ENCODE peak calls at places on chromosome 1, in seven cellular contexts. Y, G, A, P, F, Z and E are unnamed samples.

GRCh38 chr1:19616489-19616888 is 27.6 kb upstream of the NBL1 start:
- DNase-seq in F (no peak), G (no peak), A (peak; percentile 48), Y (no peak), Z (no peak), P (no peak), E (no peak)

GRCh38 chr1:6041432-6042062 is 4.1 kb upstream of the KCNAB2 start:
- DNase-seq in F (no peak), P (peak; percentile 76), G (no peak), Z (peak; percentile 39), Y (peak; percentile 25), A (peak; percentile 63), E (no peak)

GRCh38 chr1:8382051-8382505 is 64.2 kb downstream of the SLC45A1 start:
- DNase-seq in G (no peak), A (no peak), P (no peak), F (no peak), Z (no peak), Y (no peak), E (no peak)

GRCh38 chr1:6222644-6223043 is 13.1 kb downstream of the ICMT start:
- DNase-seq in P (no peak), A (peak; percentile 87), Z (peak; percentile 67), F (peak; percentile 85), G (no peak), Y (no peak), E (no peak)

GRCh38 chr1:183827801-183828200 is 22.9 kb downstream of the RGL1 start:
- DNase-seq in F (no peak), P (no peak), G (peak; percentile 37), Z (no peak), Y (no peak), A (no peak), E (no peak)

GRCh38 chr1:110060034-110060661 is 10.3 kb downstream of the ALX3 start:
- DNase-seq in P (no peak), G (no peak), F (no peak), A (peak; percentile 58), Z (peak; percentile 43), Y (peak; percentile 41), E (peak; percentile 57)

GRCh38 chr1:11741919-11742598 is 6.1 kb downstream of the AGTRAP start:
- DNase-seq in Z (no peak), G (no peak), P (no peak), F (no peak), Y (peak; percentile 37), A (no peak), E (no peak)

GRCh38 chr1:236457775-236458174 is 63.7 kb downstream of the EDARADD start:
- DNase-seq in F (no peak), G (no peak), Y (no peak), P (no peak), Z (no peak), A (no peak), E (no peak)

GRCh38 chr1:219575563-219575962 is 37.3 kb downstream of the ZC3H11B start:
- DNase-seq in Y (no peak), A (no peak), F (no peak), P (no peak), Z (no peak), G (no peak), E (no peak)

GRCh38 chr1:235022341-235023196 is 106.1 kb downstream of the TOMM20 start:
- DNase-seq in A (no peak), Y (no peak), Z (no peak), G (no peak), F (no peak), P (no peak), E (no peak)

GRCh38 chr1:151062738-151063371 is 2.7 kb downstream of the MLLT11 start:
- DNase-seq in Y (no peak), F (no peak), Z (no peak), G (no peak), P (no peak), A (peak; percentile 53), E (no peak)

GRCh38 chr1:245285168-245285567 is 130.4 kb downstream of the KIF26B start:
- DNase-seq in P (no peak), G (no peak), Z (no peak), F (no peak), A (peak; percentile 25), Y (no peak), E (no peak)

GRCh38 chr1:9822490-9822889 is 1.3 kb downstream of the CLSTN1 start:
- DNase-seq in G (no peak), F (no peak), P (no peak), Y (no peak), A (no peak), Z (no peak), E (no peak)

GRCh38 chr1:150164769-150165168 is 15.1 kb downstream of the PLEKHO1 start:
- DNase-seq in A (no peak), Z (no peak), Y (no peak), G (no peak), P (no peak), F (no peak), E (no peak)

GRCh38 chr1:59730759-59731478 is 83.8 kb upstream of the HOOK1 start:
- DNase-seq in Y (peak; percentile 81), Z (peak; percentile 85), G (peak; percentile 53), A (peak; percentile 91), P (peak; percentile 70), F (peak; percentile 58), E (peak; percentile 63)

GRCh38 chr1:9755441-9755995 is 68.2 kb downstream of the CLSTN1 start:
- DNase-seq in Z (no peak), F (no peak), Y (no peak), A (no peak), G (no peak), P (no peak), E (no peak)

GRCh38 chr1:6967431-6968079 is 182.3 kb downstream of the CAMTA1 start:
- DNase-seq in G (no peak), Z (no peak), P (no peak), Y (no peak), A (peak; percentile 26), F (no peak), E (no peak)

GRCh38 chr1:156543066-156543465 is 29.3 kb downstream of the IQGAP3 start:
- DNase-seq in A (peak; percentile 32), P (no peak), F (no peak), G (peak; percentile 49), Y (no peak), Z (no peak), E (no peak)

GRCh38 chr1:30684881-30685795 is 38.2 kb downstream of the MATN1 start:
- DNase-seq in Z (no peak), A (peak; percentile 24), Y (peak; percentile 89), P (peak; percentile 21), G (peak; percentile 77), F (no peak), E (peak; percentile 87)

GRCh38 chr1:173255214-173255813 is 48.2 kb upstream of the TNFSF4 start:
- DNase-seq in F (no peak), Y (peak; percentile 17), P (no peak), Z (no peak), A (peak; percentile 90), G (no peak), E (no peak)

DNA sequence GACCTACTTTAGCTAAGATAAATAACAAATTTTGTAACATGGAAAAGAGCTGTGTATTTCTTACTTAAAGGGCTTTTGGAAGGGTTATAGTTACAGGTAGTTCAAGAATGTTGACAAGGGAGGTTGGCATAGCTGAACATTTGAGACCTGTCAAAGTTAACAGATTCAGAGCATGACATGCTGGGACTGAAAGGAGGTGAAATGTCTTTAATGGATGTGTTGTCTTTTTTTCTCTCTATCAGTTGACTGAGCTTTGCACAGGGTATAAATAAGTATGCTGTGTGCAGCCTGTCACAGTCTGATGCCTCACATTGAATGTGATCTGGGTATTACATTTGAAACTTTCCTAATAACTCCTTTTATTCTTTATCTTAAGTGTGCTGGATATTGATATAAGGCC is 411.9 kb upstream of the ZP4 start:
- DNase-seq in A (no peak), Z (no peak), G (no peak), Y (no peak), P (no peak), F (no peak), E (no peak)
- H3K36me3 ChIP-seq in A (no peaks in the 10 kb centered on the region), Z (no peaks in the 10 kb centered on the region), G (no peaks in the 10 kb centered on the region), Y (no peaks in the 10 kb centered on the region), P (no peaks in the 10 kb centered on the region), F (no peaks in the 10 kb centered on the region), E (no peaks in the 10 kb centered on the region)

GRCh38 chr1:23878668-23879067 is 10.6 kb upstream of the FUCA1 start:
- DNase-seq in F (no peak), Z (no peak), P (no peak), Y (no peak), A (no peak), G (no peak), E (no peak)
- H3K9me3 ChIP-seq in F (peaks cover 25% of the 10 kb centered on the region), Z (peaks cover 24% of the 10 kb centered on the region), P (no peaks in the 10 kb centered on the region), Y (no peaks in the 10 kb centered on the region), A (peaks cover 4% of the 10 kb centered on the region), G (peaks cover 5% of the 10 kb centered on the region), E (peaks cover 20% of the 10 kb centered on the region)

GRCh38 chr1:74714429-74715362 is 18.2 kb downstream of the CRYZ start:
- DNase-seq in F (no peak), Y (no peak), G (no peak), P (no peak), Z (no peak), A (no peak), E (no peak)

GRCh38 chr1:74717626-74718025 is 15.2 kb downstream of the CRYZ start:
- DNase-seq in P (no peak), Y (no peak), G (no peak), Z (no peak), A (no peak), F (no peak), E (no peak)

GRCh38 chr1:74713849-74714248 is 19.0 kb downstream of the CRYZ start:
- DNase-seq in Y (no peak), Z (no peak), A (no peak), P (no peak), F (no peak), G (no peak), E (no peak)

GRCh38 chr1:74716822-74717221 is 16.0 kb downstream of the CRYZ start:
- DNase-seq in F (no peak), P (no peak), Y (no peak), A (no peak), G (no peak), Z (no peak), E (no peak)

DNA sequence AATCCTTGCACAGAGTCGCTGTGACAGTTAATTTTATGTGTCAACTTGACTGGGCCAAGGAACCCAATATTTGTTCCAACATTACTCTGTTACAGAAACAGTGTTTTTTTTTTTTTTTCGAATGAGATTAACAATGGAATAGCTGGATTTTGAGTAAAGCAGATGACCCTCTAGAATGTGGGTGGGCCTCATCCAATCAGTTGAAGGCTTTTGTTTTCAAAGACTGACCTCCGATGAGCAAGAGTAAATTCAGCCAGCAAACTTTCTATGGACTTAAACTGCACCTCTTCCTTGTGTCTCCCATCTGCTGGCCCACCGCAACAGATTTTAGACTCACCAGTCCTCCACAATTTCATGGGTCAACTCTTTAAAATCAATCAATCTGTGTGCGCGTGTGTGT is 17.0 kb downstream of the CRYZ start:
- DNase-seq in F (no peak), P (no peak), A (no peak), G (no peak), Y (no peak), Z (no peak), E (no peak)
- H3K36me3 ChIP-seq in F (no peaks in the 10 kb centered on the region), P (no peaks in the 10 kb centered on the region), A (peaks cover 40% of the 10 kb centered on the region), G (peaks cover 10% of the 10 kb centered on the region), Y (peaks cover 21% of the 10 kb centered on the region), Z (peaks cover 7% of the 10 kb centered on the region), E (no peaks in the 10 kb centered on the region)

DNA sequence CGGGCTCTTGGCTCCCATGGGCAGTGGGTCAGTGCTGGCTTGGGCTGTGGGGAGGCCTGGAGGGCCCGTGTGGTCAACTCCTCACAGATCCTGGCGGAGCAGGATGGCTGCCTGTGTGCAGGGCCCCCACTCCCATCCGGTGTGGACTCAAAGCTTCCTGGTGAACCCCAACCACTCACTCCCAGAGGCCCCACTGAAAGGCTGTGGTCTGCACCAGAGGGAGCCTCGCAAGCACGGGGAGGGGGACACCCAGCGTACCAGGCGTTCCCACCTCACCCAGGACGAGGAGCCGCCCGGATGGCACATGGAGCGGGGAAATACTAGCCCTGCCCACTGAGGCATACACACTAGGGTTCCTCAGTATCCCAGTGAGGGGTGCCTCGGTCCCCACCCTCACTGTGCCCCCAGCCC is 75.4 kb upstream of the ACTRT2 start:
- DNase-seq in G (no peak), P (no peak), Z (no peak), A (no peak), Y (peak; percentile 2), F (no peak), E (peak; percentile 22)
- H3K9me3 ChIP-seq in G (no peaks in the 10 kb centered on the region), P (no peaks in the 10 kb centered on the region), Z (no peaks in the 10 kb centered on the region), A (no peaks in the 10 kb centered on the region), Y (no peaks in the 10 kb centered on the region), F (peaks cover 6% of the 10 kb centered on the region), E (no peaks in the 10 kb centered on the region)